ENCODE peak calls at places on chromosomes 12 and 14, in six cellular contexts. V is HCT116, W is WTC11, E is H1, K is K562, B is HepG2. I is an unnamed sample.

GRCh38 chr12:76127588-76127987 is 43.1 kb upstream of the NAP1L1 start:
- DNase-seq in V (no peak), W (no peak), E (no peak), K (no peak), B (no peak), I (no peak)

GRCh38 chr14:51873221-51873893 is 12.9 kb downstream of the GNG2 start:
- DNase-seq in V (peak), W (no peak), E (no peak), K (no peak), B (no peak), I (peak)

GRCh38 chr12:23950011-23950774 is 723 bp upstream of the SOX5 start:
- DNase-seq in V (no peak), W (no peak), E (no peak), K (peak), B (peak), I (no peak)

GRCh38 chr12:26791328-26791791 is 41.6 kb downstream of the ITPR2 start:
- DNase-seq in V (no peak), W (no peak), E (no peak), K (no peak), B (no peak), I (peak)

GRCh38 chr14:105498430-105499255 is 7.6 kb downstream of the TEDC1 start:
- DNase-seq in V (no peak), W (no peak), E (no peak), K (no peak), B (no peak), I (no peak)

GRCh38 chr14:103546651-103547454 is 15.6 kb downstream of the BAG5 start:
- DNase-seq in V (peak), W (peak), E (no peak), K (peak), B (peak), I (no peak)

GRCh38 chr12:53235742-53236442 is 3.9 kb upstream of the RARG start:
- DNase-seq in V (no peak), W (peak), E (no peak), K (no peak), B (no peak), I (no peak)

GRCh38 chr14:36300337-36300736 is 20.1 kb downstream of the MBIP start:
- DNase-seq in V (no peak), W (no peak), E (no peak), K (no peak), B (peak), I (peak)

GRCh38 chr12:131818821-131819585 is 9.2 kb upstream of the MMP17 start:
- DNase-seq in V (no peak), W (no peak), E (no peak), K (no peak), B (peak), I (no peak)

GRCh38 chr12:2386566-2386965 is 333.8 kb downstream of the CACNA1C start:
- DNase-seq in V (no peak), W (no peak), E (no peak), K (no peak), B (no peak), I (no peak)

GRCh38 chr14:26216797-26217196 is 381.0 kb downstream of the NOVA1 start:
- DNase-seq in V (no peak), W (no peak), E (no peak), K (no peak), B (no peak), I (no peak)

GRCh38 chr12:27573972-27574371 is 50.0 kb downstream of the PPFIBP1 start:
- DNase-seq in V (peak), W (no peak), E (no peak), K (no peak), B (no peak), I (no peak)

GRCh38 chr12:54231236-54231635 is 42.5 kb upstream of the SMUG1 start:
- DNase-seq in V (no peak), W (no peak), E (no peak), K (no peak), B (no peak), I (no peak)

GRCh38 chr12:78181544-78182162 is 351.0 kb downstream of the NAV3 start:
- DNase-seq in V (no peak), W (peak), E (no peak), K (no peak), B (peak), I (no peak)

GRCh38 chr12:57149309-57149900 is 2.0 kb upstream of the LRP1-AS start:
- DNase-seq in V (no peak), W (no peak), E (no peak), K (no peak), B (peak), I (no peak)

GRCh38 chr12:116547955-116548471 is 11.2 kb upstream of the MAP1LC3B2 start:
- DNase-seq in V (no peak), W (no peak), E (no peak), K (peak), B (no peak), I (no peak)

GRCh38 chr12:1992732-1993131 is 11.5 kb downstream of the DCP1B start:
- DNase-seq in V (no peak), W (no peak), E (no peak), K (no peak), B (no peak), I (no peak)

GRCh38 chr12:110670161-110670701 is 18.7 kb downstream of the HVCN1 start:
- DNase-seq in V (no peak), W (no peak), E (no peak), K (no peak), B (no peak), I (peak)

GRCh38 chr12:114530417-114530816 is 124.5 kb upstream of the TBX5 start:
- DNase-seq in V (no peak), W (no peak), E (no peak), K (no peak), B (no peak), I (no peak)

GRCh38 chr12:114529956-114530355 is 124.0 kb upstream of the TBX5 start:
- DNase-seq in V (no peak), W (no peak), E (no peak), K (no peak), B (no peak), I (no peak)

DNA sequence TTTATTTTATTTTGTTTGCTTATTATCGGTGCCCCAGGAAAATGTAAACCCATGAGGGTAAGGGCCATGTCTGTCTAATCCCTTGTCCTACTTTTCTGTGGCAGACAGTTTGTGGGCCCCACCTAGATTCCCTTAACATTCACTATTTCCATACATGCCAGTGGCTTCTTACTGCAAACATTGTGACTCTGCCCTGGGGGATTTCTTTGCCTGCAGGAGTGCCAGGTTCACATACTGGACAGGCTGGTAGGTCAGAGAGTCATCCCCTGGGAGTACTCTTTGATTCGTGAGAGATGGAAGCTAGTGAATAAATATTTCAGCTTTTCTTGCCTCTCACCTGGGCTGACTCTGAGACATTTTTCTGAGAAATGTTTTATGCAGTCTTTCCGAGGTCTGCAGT is 122.8 kb upstream of the TBX5 start:
- DNase-seq in V (no peak), W (no peak), E (no peak), K (no peak), B (no peak), I (no peak)
- TF ChIP-seq ATF3 in V (no peak), W (no peak), E (no peak), K (no peak), B (no peak), I (no peak)

GRCh38 chr12:127340381-127340780 is 926.6 kb upstream of the TMEM132C start:
- DNase-seq in V (no peak), W (no peak), E (no peak), K (no peak), B (no peak), I (no peak)

GRCh38 chr12:127343941-127344340 is 923.0 kb upstream of the TMEM132C start:
- DNase-seq in V (no peak), W (no peak), E (no peak), K (no peak), B (no peak), I (no peak)

GRCh38 chr12:127339065-127339464 is 927.9 kb upstream of the TMEM132C start:
- DNase-seq in V (no peak), W (no peak), E (no peak), K (no peak), B (no peak), I (no peak)

DNA sequence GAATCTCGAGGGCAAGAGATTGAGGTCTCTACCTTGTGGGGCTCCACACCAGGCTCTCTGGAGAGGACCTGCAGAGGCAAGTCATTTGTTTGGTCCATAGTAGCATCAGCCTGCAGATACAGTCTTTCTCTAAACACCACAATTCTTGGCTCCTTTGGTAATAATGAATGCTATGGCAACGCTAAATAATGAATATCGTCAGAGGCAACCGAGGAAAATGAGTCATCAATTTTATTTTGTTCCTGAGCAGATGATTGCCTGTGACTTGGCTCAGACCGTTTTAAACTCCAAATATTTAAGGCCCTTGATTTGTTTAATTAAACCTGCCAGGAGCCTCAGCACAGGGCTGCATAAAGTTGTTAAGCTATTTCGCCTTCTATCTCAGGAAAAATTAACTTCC is 924.1 kb upstream of the TMEM132C start:
- DNase-seq in V (no peak), W (no peak), E (no peak), K (no peak), B (no peak), I (no peak)
- TF ChIP-seq ATF3 in V (no peak), W (no peak), E (no peak), K (no peak), B (no peak), I (no peak)

GRCh38 chr12:121128908-121129704 is 3.6 kb upstream of the P2RX7 start:
- DNase-seq in V (no peak), W (peak), E (no peak), K (peak), B (peak), I (peak)
- TF ChIP-seq ATF3 in V (no peak), W (no peak), E (no peak), K (no peak), B (no peak), I (no peak)

DNA sequence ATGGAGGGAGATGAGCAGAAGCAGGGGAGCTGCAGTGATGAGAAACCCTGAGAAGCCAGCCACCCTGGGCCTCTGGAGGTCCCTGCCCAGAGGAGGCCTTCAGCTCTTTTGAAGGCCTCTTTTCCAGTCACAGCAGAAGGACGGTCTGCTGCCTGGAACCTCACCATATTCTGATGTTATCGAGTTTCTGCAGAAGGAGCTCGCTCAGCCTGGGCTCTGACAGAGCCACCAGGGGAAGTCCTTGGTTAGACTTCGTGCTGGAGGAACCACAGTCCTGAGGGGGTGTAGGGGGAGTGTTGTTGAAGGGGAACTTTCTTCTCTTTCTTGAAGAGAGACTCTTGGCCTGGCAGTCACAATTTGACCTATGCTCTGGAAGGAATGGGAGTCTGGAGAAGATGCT is 25.1 kb upstream of the BATF start:
- DNase-seq in V (no peak), W (no peak), E (no peak), K (no peak), B (no peak), I (no peak)
- TF ChIP-seq ATF3 in V (no peak), W (no peak), E (no peak), K (no peak), B (no peak), I (no peak)

GRCh38 chr14:92627707-92628215 is 114.2 kb downstream of the RIN3 start:
- DNase-seq in V (no peak), W (no peak), E (no peak), K (no peak), B (no peak), I (no peak)
- TF ChIP-seq ATF3 in V (no peak), W (no peak), E (no peak), K (no peak), B (no peak), I (no peak)

DNA sequence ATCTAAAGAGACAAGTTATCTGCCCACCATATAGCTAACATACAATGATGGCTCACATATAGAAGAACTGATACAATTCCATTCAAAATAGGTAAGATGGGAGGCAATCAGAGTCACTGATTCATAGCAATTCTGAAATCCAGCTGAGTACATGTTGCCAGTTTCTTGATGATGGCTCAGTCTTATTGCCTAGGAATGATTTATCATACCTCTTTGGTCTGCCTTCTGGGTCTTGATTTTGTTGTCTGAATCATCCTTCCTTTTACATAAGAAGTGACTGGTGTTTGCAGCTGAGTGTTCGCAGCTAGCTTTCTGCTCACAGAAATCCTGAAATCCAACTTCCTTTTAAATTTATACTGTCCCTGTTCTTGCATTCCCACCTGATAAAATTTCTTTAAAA is 463.2 kb upstream of the MGAT4C start:
- DNase-seq in V (no peak), W (no peak), E (no peak), K (no peak), B (no peak), I (no peak)
- TF ChIP-seq ATF3 in V (no peak), W (no peak), E (no peak), K (no peak), B (no peak), I (no peak)

I was measured in GM12878.